ENCODE peak calls at places on chromosomes 4 and X, in nine cellular contexts. T, D, J, S, B, L, Y, H and C are unnamed samples.

GRCh38 chr4:84855774-84856173 is 110.7 kb downstream of the WDFY3 start:
- DNase-seq in J (no peak), T (no peak), B (no peak), L (no peak), H (no peak), S (no peak), D (peak; percentile 38), Y (no peak), C (peak; percentile 24)

GRCh38 chr4:74942251-74942917 is 9.5 kb downstream of the PARM1 start:
- DNase-seq in S (no peak), L (no peak), D (no peak), T (no peak), B (no peak), H (no peak), J (no peak), Y (no peak), C (no peak)

GRCh38 chr4:95889662-95890061 is 49.8 kb downstream of the PDHA2 start:
- DNase-seq in J (no peak), B (no peak), S (peak; percentile 11), T (no peak), L (no peak), H (no peak), D (no peak), Y (no peak), C (no peak)

GRCh38 chrX:65928522-65928921 is 111.4 kb downstream of the VSIG4 start:
- DNase-seq in D (no peak), B (no peak), S (no peak), H (no peak), L (no peak), T (no peak), Y (no peak), J (no peak), C (no peak)

GRCh38 chr4:179766938-179767337 is 2324.7 kb upstream of the AGA start:
- DNase-seq in L (no peak), J (peak; percentile 6), B (peak; percentile 46), Y (no peak), D (no peak), H (no peak), S (no peak), T (no peak), C (no peak)

GRCh38 chrX:134364711-134365110 is 95.3 kb upstream of the HPRT1 start:
- DNase-seq in Y (no peak), L (no peak), H (no peak), S (no peak), B (peak; percentile 9), D (no peak), T (peak; percentile 3), J (peak; percentile 33), C (no peak)

GRCh38 chr4:52157641-52158316 is 106.7 kb downstream of the SPATA18 start:
- DNase-seq in D (no peak), H (no peak), T (peak; percentile 67), J (no peak), B (no peak), S (peak; percentile 1), Y (no peak), L (no peak), C (no peak)

GRCh38 chr4:123340381-123340701 is 56.3 kb upstream of the SPRY1 start:
- DNase-seq in J (peak; percentile 95), B (peak; percentile 92), D (no peak), H (no peak), S (no peak), T (peak; percentile 96), Y (no peak), L (no peak), C (no peak)

GRCh38 chr4:73213917-73214663 is 44.5 kb downstream of the ANKRD17 start:
- DNase-seq in T (peak; percentile 31), L (no peak), D (no peak), J (peak; percentile 48), Y (no peak), H (no peak), B (peak; percentile 28), S (no peak), C (no peak)

GRCh38 chr4:174284181-174284886 is 623 bp downstream of the CEP44 start:
- DNase-seq in H (no peak), S (peak; percentile 46), J (peak; percentile 71), T (peak; percentile 87), D (no peak), Y (no peak), L (no peak), B (peak; percentile 69), C (no peak)

GRCh38 chrX:130091976-130092522 is 18.2 kb downstream of the ELF4 start:
- DNase-seq in J (no peak), H (no peak), T (no peak), L (no peak), Y (no peak), B (no peak), S (peak; percentile 30), D (no peak), C (peak; percentile 35)

GRCh38 chrX:148422531-148422930 is 77.9 kb upstream of the AFF2 start:
- DNase-seq in H (no peak), Y (no peak), L (no peak), D (no peak), S (no peak), T (peak; percentile 49), J (no peak), B (no peak), C (no peak)

GRCh38 chrX:150664290-150664689 is 28.9 kb upstream of the MTMR1 start:
- DNase-seq in Y (no peak), L (no peak), H (no peak), T (no peak), S (no peak), J (no peak), B (no peak), D (peak; percentile 79), C (peak; percentile 88)

GRCh38 chrX:48632207-48632606 is 34.9 kb downstream of the WDR13 start:
- DNase-seq in S (no peak), B (no peak), D (no peak), Y (no peak), J (no peak), L (no peak), T (no peak), H (no peak), C (no peak)

GRCh38 chrX:48636286-48636685 is 39.0 kb downstream of the WDR13 start:
- DNase-seq in L (no peak), Y (no peak), T (no peak), H (no peak), B (no peak), S (no peak), D (no peak), J (no peak), C (no peak)

GRCh38 chrX:48631376-48632090 is 34.2 kb downstream of the WDR13 start:
- DNase-seq in S (peak; percentile 89), L (peak; percentile 21), D (peak; percentile 73), Y (peak; percentile 77), J (peak; percentile 87), H (peak; percentile 50), T (peak; percentile 90), B (peak; percentile 94), C (peak; percentile 85)

DNA sequence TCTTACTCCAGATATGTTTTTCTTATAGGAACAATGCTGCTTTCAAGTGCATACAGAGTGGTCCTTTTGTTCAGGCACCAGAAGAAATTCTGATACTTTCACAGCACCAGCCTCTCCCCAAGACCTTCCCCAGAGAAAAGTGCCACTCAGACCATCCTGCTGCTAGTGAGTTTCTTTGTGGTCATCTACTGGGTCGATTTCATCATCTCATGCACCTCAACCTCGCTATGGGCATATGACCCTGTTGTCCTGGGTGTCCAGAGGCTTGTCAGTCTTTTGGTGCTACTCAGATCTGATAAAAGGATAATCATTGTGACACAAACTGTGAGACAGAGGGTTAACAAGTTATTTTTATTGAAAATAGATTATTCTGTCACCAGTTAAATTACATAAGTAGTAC is 39.5 kb downstream of the WDR13 start:
- DNase-seq in T (no peak), H (no peak), Y (no peak), S (no peak), L (no peak), B (no peak), D (no peak), J (no peak), C (no peak)
- TF ChIP-seq CTCF in T (no peak), H (no peak), Y (no peak), S (no peak), L (no peak), B (no peak), D (no peak), J (no peak), C (no peak)

DNA sequence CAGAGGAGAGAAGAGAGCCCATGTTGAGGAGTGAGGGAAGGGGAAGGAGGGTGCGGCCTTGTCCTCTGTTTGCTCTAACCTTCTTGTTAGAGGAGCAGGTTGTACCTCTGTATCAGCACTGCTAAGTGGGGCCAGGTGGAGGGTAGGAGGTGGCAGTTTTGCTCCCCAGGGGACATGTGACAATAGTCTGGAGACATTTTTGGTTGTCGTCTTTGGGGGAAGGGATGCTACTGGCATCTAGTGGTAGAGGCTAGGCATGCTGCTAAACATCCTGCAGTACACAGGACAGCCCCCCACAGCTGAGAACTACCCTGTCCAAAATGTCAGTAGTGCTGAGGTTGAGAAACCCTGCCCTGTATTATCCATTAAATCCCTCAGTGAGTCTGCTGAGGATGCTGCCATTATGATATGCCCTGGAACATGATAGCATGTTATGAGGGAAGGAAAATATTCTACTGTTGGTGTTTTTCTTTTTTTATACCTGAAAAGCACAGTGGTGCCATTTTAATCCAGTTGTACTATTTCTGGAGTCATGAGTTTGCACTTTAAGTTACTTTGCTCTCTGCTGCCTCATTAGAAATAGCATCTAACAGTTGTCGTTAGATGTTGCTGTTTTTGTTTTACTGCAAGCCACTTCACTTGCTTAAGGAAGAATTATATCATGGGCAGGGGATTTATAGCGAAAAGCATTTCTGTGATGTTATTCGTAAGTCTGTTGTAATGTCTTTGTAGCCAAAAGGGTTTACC is 90.6 kb downstream of the LRP2BP start:
- DNase-seq in T (peak; percentile 40), Y (no peak), D (no peak), S (peak; percentile 79), B (peak; percentile 45), H (no peak), L (no peak), J (peak; percentile 25), C (peak; percentile 30)
- TF ChIP-seq CTCF in T (peak; percentile 57), Y (no peak), D (peak; percentile 64), S (peak; percentile 83), B (peak; percentile 46), H (peak; percentile 53), L (no peak), J (peak; percentile 46), C (no peak)

DNA sequence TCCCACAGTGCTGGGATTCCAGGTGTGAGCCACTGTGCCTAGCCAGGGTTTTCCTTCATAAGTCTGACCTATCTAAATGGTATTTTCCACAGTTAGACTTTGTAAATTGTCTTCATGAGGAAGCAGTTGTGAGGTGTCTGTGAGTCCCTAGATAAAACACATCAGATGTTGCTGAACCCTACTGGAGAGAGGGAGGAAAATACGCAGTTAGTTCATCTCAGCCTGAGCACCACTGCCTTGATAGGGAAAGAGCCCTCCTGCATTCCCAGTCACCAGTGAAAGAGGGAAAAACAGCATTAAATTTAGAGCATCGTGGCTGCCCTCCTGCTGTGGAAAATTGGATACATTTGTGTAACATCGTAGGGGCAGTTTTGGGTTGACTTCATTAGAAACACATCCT is 31.7 kb upstream of the CLDN34 start:
- DNase-seq in T (no peak), B (peak; percentile 9), D (no peak), H (no peak), Y (no peak), S (no peak), L (no peak), J (peak; percentile 18), C (no peak)
- TF ChIP-seq CTCF in T (no peak), B (no peak), D (no peak), H (no peak), Y (no peak), S (no peak), L (no peak), J (no peak), C (no peak)

GRCh38 chrX:14697453-14697852 is 168.1 kb downstream of the GLRA2 start:
- DNase-seq in T (peak; percentile 25), H (no peak), S (peak; percentile 64), D (no peak), L (no peak), B (peak; percentile 22), J (no peak), Y (peak; percentile 11), C (peak; percentile 18)
- TF ChIP-seq CTCF in T (peak; percentile 62), H (peak; percentile 32), S (peak; percentile 72), D (peak; percentile 37), L (no peak), B (peak; percentile 43), J (peak; percentile 33), Y (no peak), C (no peak)